ENCODE peak calls at places on chromosome 14, in nine cellular contexts. H is AG08396; K is stimulated activated CD8-positive, alpha-beta memory T cell treated with anti-CD3 and anti-CD28 coated beads, Interleukin-12 subunit alpha, Interleukin-12 subunit beta, amount 100 ng/mL, for 1 hour; E is EH; Z is central memory CD4-positive, alpha-beta T cell; Q is endothelial cell of umbilical vein; Y is activated T-helper 1 cell treated with Interleukin-2 at 50 U/mL for 16 hours; G is small intestine; U is HCT116. W is an unnamed sample.

GRCh38 chr14:36934304-36934703 is 238.1 kb downstream of the SLC25A21 start:
- DNase-seq in H (no peak), K (no peak), E (no peak), Z (no peak), Q (no peak), Y (no peak), G (no peak), U (no peak), W (no peak)

GRCh38 chr14:60777856-60778578 is 43.5 kb downstream of the MNAT1 start:
- DNase-seq in H (peak), K (no peak), E (peak), Z (no peak), Q (peak), Y (no peak), G (no peak), U (no peak), W (no peak)

GRCh38 chr14:101070540-101071492 is 167.3 kb upstream of the RTL1 start:
- DNase-seq in H (no peak), K (no peak), E (no peak), Z (no peak), Q (no peak), Y (no peak), G (no peak), U (no peak), W (peak)

GRCh38 chr14:78345346-78345745 is 175.2 kb downstream of the NRXN3 start:
- DNase-seq in H (no peak), K (no peak), E (no peak), Z (no peak), Q (no peak), Y (no peak), G (no peak), U (no peak), W (no peak)

GRCh38 chr14:54381821-54382220 is 15.0 kb upstream of the CDKN3 start:
- DNase-seq in H (no peak), K (no peak), E (no peak), Z (no peak), Q (no peak), Y (no peak), G (no peak), U (no peak), W (no peak)

GRCh38 chr14:22521449-22522239 is 67.4 kb downstream of the DAD1 start:
- DNase-seq in H (no peak), K (no peak), E (no peak), Z (no peak), Q (no peak), Y (no peak), G (peak), U (no peak), W (no peak)

GRCh38 chr14:74595006-74595735 is 16.9 kb downstream of the LTBP2 start:
- DNase-seq in H (peak), K (no peak), E (peak), Z (no peak), Q (peak), Y (no peak), G (no peak), U (no peak), W (no peak)

GRCh38 chr14:49879683-49880204 is 13.1 kb upstream of the ARF6 start:
- DNase-seq in H (peak), K (no peak), E (peak), Z (peak), Q (peak), Y (no peak), G (peak), U (peak), W (no peak)

GRCh38 chr14:55547650-55548315 is 32.2 kb upstream of the KTN1 start:
- DNase-seq in H (no peak), K (no peak), E (no peak), Z (no peak), Q (no peak), Y (no peak), G (no peak), U (no peak), W (no peak)

GRCh38 chr14:101246894-101247853 is 314.1 kb upstream of the DIO3 start:
- DNase-seq in H (no peak), K (no peak), E (no peak), Z (no peak), Q (no peak), Y (no peak), G (no peak), U (no peak), W (no peak)

GRCh38 chr14:94867209-94867608 is 97.3 kb upstream of the GSC start:
- DNase-seq in H (no peak), K (no peak), E (no peak), Z (no peak), Q (no peak), Y (no peak), G (no peak), U (no peak), W (no peak)

GRCh38 chr14:76089151-76089550 is 62.6 kb upstream of the GPATCH2L start:
- DNase-seq in H (no peak), K (no peak), E (no peak), Z (no peak), Q (no peak), Y (no peak), G (no peak), U (no peak), W (no peak)

GRCh38 chr14:70655110-70655826 is 13.6 kb downstream of the TTC9 start:
- DNase-seq in H (no peak), K (peak), E (no peak), Z (peak), Q (peak), Y (peak), G (peak), U (no peak), W (peak)

GRCh38 chr14:99768381-99768780 is 24.8 kb upstream of the EML1 start:
- DNase-seq in H (no peak), K (no peak), E (peak), Z (no peak), Q (no peak), Y (no peak), G (no peak), U (no peak), W (no peak)

GRCh38 chr14:95460647-95461478 is 55.6 kb downstream of the SYNE3 start:
- DNase-seq in H (peak), K (no peak), E (peak), Z (no peak), Q (peak), Y (no peak), G (peak), U (peak), W (peak)

GRCh38 chr14:51738754-51739153 is 87.0 kb downstream of the FRMD6 start:
- DNase-seq in H (no peak), K (no peak), E (no peak), Z (no peak), Q (no peak), Y (no peak), G (no peak), U (peak), W (no peak)

GRCh38 chr14:78758333-78758732 is 588.2 kb downstream of the NRXN3 start:
- DNase-seq in H (no peak), K (no peak), E (peak), Z (no peak), Q (peak), Y (no peak), G (peak), U (peak), W (no peak)

GRCh38 chr14:39240769-39241168 is 7.1 kb downstream of the MIA2 start:
- DNase-seq in H (no peak), K (no peak), E (no peak), Z (no peak), Q (no peak), Y (no peak), G (no peak), U (no peak), W (no peak)

GRCh38 chr14:76810953-76811400 is 1.7 kb downstream of the ANGEL1 start:
- DNase-seq in H (peak), K (no peak), E (peak), Z (peak), Q (peak), Y (no peak), G (peak), U (peak), W (peak)

GRCh38 chr14:94123296-94123695 is 6.1 kb downstream of the IFI27L2 start:
- DNase-seq in H (no peak), K (no peak), E (no peak), Z (no peak), Q (no peak), Y (no peak), G (no peak), U (no peak), W (no peak)

GRCh38 chr14:38505221-38506095 is 249.6 kb upstream of the CLEC14A start:
- DNase-seq in H (no peak), K (no peak), E (peak), Z (no peak), Q (peak), Y (no peak), G (no peak), U (no peak), W (no peak)

GRCh38 chr14:68401320-68401719 is 391.5 kb downstream of the ZFP36L1 start:
- DNase-seq in H (no peak), K (no peak), E (peak), Z (no peak), Q (no peak), Y (no peak), G (no peak), U (peak), W (no peak)

GRCh38 chr14:65446159-65446558 is 33.6 kb downstream of the FUT8 start:
- DNase-seq in H (peak), K (no peak), E (peak), Z (no peak), Q (peak), Y (no peak), G (no peak), U (no peak), W (no peak)

GRCh38 chr14:25537846-25538455 is 488.0 kb upstream of the STXBP6 start:
- DNase-seq in H (no peak), K (no peak), E (no peak), Z (no peak), Q (no peak), Y (no peak), G (peak), U (no peak), W (no peak)

GRCh38 chr14:81471062-81471461 is 62.6 kb downstream of the SEL1L start:
- DNase-seq in H (no peak), K (no peak), E (no peak), Z (no peak), Q (no peak), Y (no peak), G (no peak), U (no peak), W (no peak)

GRCh38 chr14:36055681-36056225 is 120.8 kb downstream of the PTCSC3 start:
- DNase-seq in H (no peak), K (no peak), E (peak), Z (no peak), Q (no peak), Y (no peak), G (no peak), U (no peak), W (no peak)

GRCh38 chr14:104972301-104973211 is 5.6 kb downstream of the AHNAK2 start:
- DNase-seq in H (no peak), K (no peak), E (peak), Z (no peak), Q (peak), Y (no peak), G (peak), U (peak), W (peak)

GRCh38 chr14:73820631-73821030 is 31.0 kb upstream of the PTGR2 start:
- DNase-seq in H (no peak), K (no peak), E (no peak), Z (no peak), Q (no peak), Y (no peak), G (peak), U (no peak), W (no peak)

GRCh38 chr14:32985881-32986280 is 47.2 kb downstream of the NPAS3 start:
- DNase-seq in H (no peak), K (no peak), E (no peak), Z (no peak), Q (no peak), Y (no peak), G (no peak), U (no peak), W (no peak)

W was measured in Peyer's patch.